ENCODE peak calls at places on chromosomes 11 and 22, in six cellular contexts. One of them, this sample, is unnamed.

GRCh38 chr11:57566035-57566504 is 1.4 kb downstream of the UBE2L6 start:
- DNase-seq in heart right ventricle: no peak
- DNase-seq in fibroblast of mammary gland: peak
- DNase-seq in spleen: no peak
- DNase-seq in AG10803: peak
- DNase-seq in astrocyte of the spinal cord: peak
- DNase-seq in this sample: peak

GRCh38 chr22:27796118-27796517 is 5.4 kb downstream of the MN1 start:
- DNase-seq in heart right ventricle: no peak
- DNase-seq in fibroblast of mammary gland: no peak
- DNase-seq in spleen: no peak
- DNase-seq in AG10803: no peak
- DNase-seq in astrocyte of the spinal cord: no peak
- DNase-seq in this sample: no peak

GRCh38 chr11:64285885-64286800 is 495 bp downstream of the GPR137 start:
- DNase-seq in heart right ventricle: no peak
- DNase-seq in fibroblast of mammary gland: no peak
- DNase-seq in spleen: peak
- DNase-seq in AG10803: no peak
- DNase-seq in astrocyte of the spinal cord: no peak
- DNase-seq in this sample: no peak

GRCh38 chr11:116502641-116503061 is 270.1 kb downstream of the BUD13 start:
- DNase-seq in heart right ventricle: peak
- DNase-seq in fibroblast of mammary gland: no peak
- DNase-seq in spleen: no peak
- DNase-seq in AG10803: no peak
- DNase-seq in astrocyte of the spinal cord: no peak
- DNase-seq in this sample: no peak

GRCh38 chr11:119619665-119620064 is 109.3 kb downstream of the NECTIN1 start:
- DNase-seq in heart right ventricle: no peak
- DNase-seq in fibroblast of mammary gland: no peak
- DNase-seq in spleen: no peak
- DNase-seq in AG10803: no peak
- DNase-seq in astrocyte of the spinal cord: no peak
- DNase-seq in this sample: no peak

GRCh38 chr22:40462195-40462988 is 92.0 kb downstream of the SGSM3 start:
- DNase-seq in heart right ventricle: no peak
- DNase-seq in fibroblast of mammary gland: no peak
- DNase-seq in spleen: no peak
- DNase-seq in AG10803: no peak
- DNase-seq in astrocyte of the spinal cord: no peak
- DNase-seq in this sample: no peak

GRCh38 chr11:64691543-64691942 is 31.5 kb downstream of the NRXN2 start:
- DNase-seq in heart right ventricle: no peak
- DNase-seq in fibroblast of mammary gland: no peak
- DNase-seq in spleen: no peak
- DNase-seq in AG10803: no peak
- DNase-seq in astrocyte of the spinal cord: no peak
- DNase-seq in this sample: no peak

GRCh38 chr11:100978442-100978841 is 151.2 kb downstream of the PGR start:
- DNase-seq in heart right ventricle: no peak
- DNase-seq in fibroblast of mammary gland: no peak
- DNase-seq in spleen: no peak
- DNase-seq in AG10803: no peak
- DNase-seq in astrocyte of the spinal cord: no peak
- DNase-seq in this sample: no peak

GRCh38 chr22:24694971-24695928 is 79.3 kb downstream of the PIWIL3 start:
- DNase-seq in heart right ventricle: no peak
- DNase-seq in fibroblast of mammary gland: no peak
- DNase-seq in spleen: no peak
- DNase-seq in AG10803: no peak
- DNase-seq in astrocyte of the spinal cord: no peak
- DNase-seq in this sample: no peak

GRCh38 chr11:122287401-122287800 is 171.4 kb upstream of the BLID start:
- DNase-seq in heart right ventricle: no peak
- DNase-seq in fibroblast of mammary gland: no peak
- DNase-seq in spleen: no peak
- DNase-seq in AG10803: no peak
- DNase-seq in astrocyte of the spinal cord: no peak
- DNase-seq in this sample: no peak

GRCh38 chr11:128291835-128292234 is 295.5 kb downstream of the ETS1 start:
- DNase-seq in heart right ventricle: no peak
- DNase-seq in fibroblast of mammary gland: no peak
- DNase-seq in spleen: peak
- DNase-seq in AG10803: no peak
- DNase-seq in astrocyte of the spinal cord: no peak
- DNase-seq in this sample: no peak

GRCh38 chr11:12182650-12183511 is 72.5 kb downstream of the MICAL2 start:
- DNase-seq in heart right ventricle: no peak
- DNase-seq in fibroblast of mammary gland: peak
- DNase-seq in spleen: no peak
- DNase-seq in AG10803: peak
- DNase-seq in astrocyte of the spinal cord: peak
- DNase-seq in this sample: peak

GRCh38 chr11:74932797-74933196 is 16.1 kb downstream of the XRRA1 start:
- DNase-seq in heart right ventricle: no peak
- DNase-seq in fibroblast of mammary gland: peak
- DNase-seq in spleen: no peak
- DNase-seq in AG10803: peak
- DNase-seq in astrocyte of the spinal cord: peak
- DNase-seq in this sample: peak

GRCh38 chr11:85603220-85603619 is 23.9 kb downstream of the DLG2 start:
- DNase-seq in heart right ventricle: no peak
- DNase-seq in fibroblast of mammary gland: no peak
- DNase-seq in spleen: no peak
- DNase-seq in AG10803: no peak
- DNase-seq in astrocyte of the spinal cord: no peak
- DNase-seq in this sample: no peak

GRCh38 chr22:30874431-30875370 is 93.9 kb downstream of the MORC2 start:
- DNase-seq in heart right ventricle: peak
- DNase-seq in fibroblast of mammary gland: no peak
- DNase-seq in spleen: peak
- DNase-seq in AG10803: no peak
- DNase-seq in astrocyte of the spinal cord: no peak
- DNase-seq in this sample: no peak

GRCh38 chr11:119797137-119797611 is 68.2 kb upstream of the NECTIN1 start:
- DNase-seq in heart right ventricle: no peak
- DNase-seq in fibroblast of mammary gland: no peak
- DNase-seq in spleen: peak
- DNase-seq in AG10803: no peak
- DNase-seq in astrocyte of the spinal cord: no peak
- DNase-seq in this sample: no peak

GRCh38 chr11:107844041-107844440 is 14.5 kb downstream of the SLC35F2 start:
- DNase-seq in heart right ventricle: no peak
- DNase-seq in fibroblast of mammary gland: peak
- DNase-seq in spleen: no peak
- DNase-seq in AG10803: peak
- DNase-seq in astrocyte of the spinal cord: peak
- DNase-seq in this sample: peak

GRCh38 chr22:17734197-17734596 is 40.1 kb downstream of the BID start:
- DNase-seq in heart right ventricle: no peak
- DNase-seq in fibroblast of mammary gland: peak
- DNase-seq in spleen: no peak
- DNase-seq in AG10803: peak
- DNase-seq in astrocyte of the spinal cord: peak
- DNase-seq in this sample: peak

GRCh38 chr11:129937592-129938238 is 42.3 kb upstream of the NFRKB start:
- DNase-seq in heart right ventricle: no peak
- DNase-seq in fibroblast of mammary gland: no peak
- DNase-seq in spleen: no peak
- DNase-seq in AG10803: no peak
- DNase-seq in astrocyte of the spinal cord: no peak
- DNase-seq in this sample: no peak

GRCh38 chr22:41922940-41923594 is 3.5 kb downstream of the TNFRSF13C start:
- DNase-seq in heart right ventricle: no peak
- DNase-seq in fibroblast of mammary gland: no peak
- DNase-seq in spleen: no peak
- DNase-seq in AG10803: no peak
- DNase-seq in astrocyte of the spinal cord: no peak
- DNase-seq in this sample: no peak

GRCh38 chr11:126917531-126918204 is 82.9 kb downstream of the KIRREL3 start:
- DNase-seq in heart right ventricle: no peak
- DNase-seq in fibroblast of mammary gland: peak
- DNase-seq in spleen: no peak
- DNase-seq in AG10803: peak
- DNase-seq in astrocyte of the spinal cord: peak
- DNase-seq in this sample: peak

GRCh38 chr11:93542753-93543246 is 391 bp downstream of the SMCO4 start:
- DNase-seq in heart right ventricle: peak
- DNase-seq in fibroblast of mammary gland: no peak
- DNase-seq in spleen: peak
- DNase-seq in AG10803: no peak
- DNase-seq in astrocyte of the spinal cord: no peak
- DNase-seq in this sample: no peak

GRCh38 chr11:11857769-11858168 is 16.0 kb downstream of the USP47 start:
- DNase-seq in heart right ventricle: no peak
- DNase-seq in fibroblast of mammary gland: no peak
- DNase-seq in spleen: no peak
- DNase-seq in AG10803: no peak
- DNase-seq in astrocyte of the spinal cord: no peak
- DNase-seq in this sample: no peak

GRCh38 chr11:27783701-27784355 is 83.6 kb upstream of the BDNF start:
- DNase-seq in heart right ventricle: no peak
- DNase-seq in fibroblast of mammary gland: peak
- DNase-seq in spleen: no peak
- DNase-seq in AG10803: peak
- DNase-seq in astrocyte of the spinal cord: no peak
- DNase-seq in this sample: peak

GRCh38 chr22:32649515-32650200 is 151.8 kb upstream of the TIMP3 start:
- DNase-seq in heart right ventricle: no peak
- DNase-seq in fibroblast of mammary gland: peak
- DNase-seq in spleen: no peak
- DNase-seq in AG10803: peak
- DNase-seq in astrocyte of the spinal cord: peak
- DNase-seq in this sample: no peak

DNA sequence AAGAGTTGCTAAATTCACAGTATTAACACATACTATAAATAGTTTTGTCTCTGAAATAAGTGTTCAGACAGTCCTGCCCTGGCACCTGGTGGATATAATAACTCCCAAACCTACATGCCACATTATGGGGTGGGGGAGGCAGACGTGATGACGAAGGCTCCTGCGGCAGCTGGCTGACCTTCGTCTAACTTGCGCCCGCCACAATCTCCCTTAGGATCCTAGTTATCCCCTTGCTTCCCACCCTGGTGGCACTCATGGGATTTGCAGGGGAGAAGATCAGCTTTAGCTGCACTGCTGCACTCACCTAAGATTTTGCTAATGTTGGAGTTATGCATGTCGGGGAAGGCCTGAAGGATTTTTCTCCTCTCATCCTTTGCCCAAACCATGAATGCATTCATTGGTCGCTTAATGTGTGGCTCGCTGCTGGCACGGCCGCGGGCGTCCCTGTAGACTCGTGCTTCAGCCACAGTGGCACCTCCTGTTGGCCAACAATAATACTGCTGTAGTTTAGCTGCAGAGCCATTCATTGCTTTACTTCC is 367.6 kb downstream of the SOX6 start:
- DNase-seq in heart right ventricle: peak
- DNase-seq in fibroblast of mammary gland: no peak
- DNase-seq in spleen: no peak
- DNase-seq in AG10803: no peak
- DNase-seq in astrocyte of the spinal cord: no peak
- DNase-seq in this sample: peak
- TF ChIP-seq CTCF in heart right ventricle: peak
- TF ChIP-seq CTCF in fibroblast of mammary gland: peak
- TF ChIP-seq CTCF in spleen: no peak
- TF ChIP-seq CTCF in AG10803: peak
- TF ChIP-seq CTCF in astrocyte of the spinal cord: peak
- TF ChIP-seq CTCF in this sample: peak

DNA sequence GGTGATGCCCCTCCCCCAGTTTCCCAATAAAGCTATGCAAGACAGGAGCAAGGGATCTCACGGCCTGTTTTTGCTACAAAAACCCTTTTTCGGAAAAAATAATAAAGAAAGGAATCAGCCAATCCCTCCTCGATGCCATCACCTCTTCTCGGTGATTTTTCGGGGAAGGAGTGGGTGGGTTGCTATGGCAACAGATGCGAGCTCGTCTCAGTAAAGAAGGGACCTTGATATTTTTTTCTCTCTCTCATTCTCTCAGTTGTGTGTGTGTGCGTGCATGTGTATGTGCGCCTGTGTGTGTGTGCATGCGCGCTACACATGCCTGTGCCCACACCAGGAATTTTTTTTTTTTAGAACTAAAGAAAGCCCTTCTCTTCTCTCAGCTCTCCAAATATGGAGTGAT is 3.8 kb upstream of the NPAS4 start:
- DNase-seq in heart right ventricle: no peak
- DNase-seq in fibroblast of mammary gland: no peak
- DNase-seq in spleen: no peak
- DNase-seq in AG10803: no peak
- DNase-seq in astrocyte of the spinal cord: no peak
- DNase-seq in this sample: no peak
- H3K4me3 ChIP-seq in heart right ventricle: no peak
- H3K4me3 ChIP-seq in fibroblast of mammary gland: no peak
- H3K4me3 ChIP-seq in spleen: no peak
- H3K4me3 ChIP-seq in AG10803: no peak
- H3K4me3 ChIP-seq in astrocyte of the spinal cord: no peak
- H3K4me3 ChIP-seq in this sample: no peak

GRCh38 chr22:48984639-48985038 is 843.0 kb downstream of the BRD1 start:
- DNase-seq in heart right ventricle: no peak
- DNase-seq in fibroblast of mammary gland: no peak
- DNase-seq in spleen: no peak
- DNase-seq in AG10803: no peak
- DNase-seq in astrocyte of the spinal cord: no peak
- DNase-seq in this sample: no peak
- TF ChIP-seq CTCF in heart right ventricle: no peak
- TF ChIP-seq CTCF in fibroblast of mammary gland: no peak
- TF ChIP-seq CTCF in spleen: no peak
- TF ChIP-seq CTCF in AG10803: no peak
- TF ChIP-seq CTCF in astrocyte of the spinal cord: no peak
- TF ChIP-seq CTCF in this sample: no peak

GRCh38 chr22:46085831-46086576 is 64.3 kb upstream of the PPARA start:
- DNase-seq in heart right ventricle: peak
- DNase-seq in fibroblast of mammary gland: peak
- DNase-seq in spleen: peak
- DNase-seq in AG10803: peak
- DNase-seq in astrocyte of the spinal cord: no peak
- DNase-seq in this sample: no peak
- H3K4me3 ChIP-seq in heart right ventricle: peak
- H3K4me3 ChIP-seq in fibroblast of mammary gland: peak
- H3K4me3 ChIP-seq in spleen: peak
- H3K4me3 ChIP-seq in AG10803: peak
- H3K4me3 ChIP-seq in astrocyte of the spinal cord: peak
- H3K4me3 ChIP-seq in this sample: no peak